ENCODE peak calls at places on chromosomes 12 and 14, in ten cellular contexts. W is Caco-2, B is WERI-Rb-1, L is lower lobe of right lung, H is Peyer's patch, Z is ovary, J is mesenchymal stem cell, R is adipocyte, P is body of pancreas, Q is testis. E is an unnamed sample.

GRCh38 chr12:12214635-12215131 is 52.2 kb downstream of the LRP6 start:
- DNase-seq in P (no peak), L (no peak), Z (no peak), R (peak; percentile 39), Q (no peak), J (peak; percentile 59), B (no peak), H (no peak), W (no peak), E (no peak)

GRCh38 chr14:52356025-52356424 is 41.9 kb downstream of the PTGER2 start:
- DNase-seq in L (no peak), J (no peak), H (no peak), R (no peak), B (no peak), W (no peak), Z (no peak), P (no peak), Q (no peak), E (no peak)

GRCh38 chr12:121637231-121637914 is 11.0 kb downstream of the ORAI1 start:
- DNase-seq in B (no peak), R (no peak), H (no peak), Z (no peak), Q (no peak), W (no peak), J (no peak), P (no peak), L (peak; percentile 76), E (no peak)

GRCh38 chr14:32985881-32986280 is 47.2 kb downstream of the NPAS3 start:
- DNase-seq in Q (peak; percentile 48), H (no peak), P (no peak), R (no peak), J (peak; percentile 28), L (no peak), Z (peak; percentile 30), W (no peak), B (no peak), E (no peak)

GRCh38 chr12:38783304-38783703 is 122.1 kb downstream of the CPNE8 start:
- DNase-seq in L (no peak), W (no peak), P (no peak), Z (no peak), Q (no peak), R (no peak), B (no peak), J (no peak), H (no peak), E (no peak)

GRCh38 chr14:78758333-78758732 is 588.2 kb downstream of the NRXN3 start:
- DNase-seq in J (peak; percentile 3), H (no peak), Q (peak; percentile 27), Z (no peak), R (peak; percentile 36), P (no peak), B (peak; percentile 69), W (peak; percentile 39), L (no peak), E (no peak)

GRCh38 chr14:53924754-53925153 is 31.9 kb downstream of the BMP4 start:
- DNase-seq in R (peak; percentile 82), P (no peak), J (peak; percentile 94), W (no peak), Z (no peak), H (no peak), L (no peak), B (no peak), Q (no peak), E (no peak)

GRCh38 chr12:9745191-9745590 is 12.3 kb upstream of the CLECL1 start:
- DNase-seq in Z (no peak), B (no peak), H (no peak), Q (no peak), L (no peak), J (no peak), P (no peak), R (no peak), W (no peak), E (no peak)

GRCh38 chr12:122790393-122791075 is 16.2 kb downstream of the CCDC62 start:
- DNase-seq in L (peak; percentile 2), J (peak; percentile 72), Q (no peak), W (no peak), B (no peak), Z (no peak), R (no peak), P (no peak), H (no peak), E (no peak)

GRCh38 chr12:122406701-122407154 is 15.7 kb downstream of the CLIP1 start:
- DNase-seq in J (peak; percentile 80), Z (no peak), L (no peak), W (peak; percentile 65), R (peak; percentile 90), Q (no peak), P (no peak), H (no peak), B (no peak), E (no peak)

GRCh38 chr14:68815288-68816182 is 22.7 kb upstream of the ZFP36L1 start:
- DNase-seq in L (no peak), J (no peak), Q (no peak), P (peak; percentile 44), Z (no peak), R (peak; percentile 7), B (no peak), H (no peak), W (peak; percentile 42), E (no peak)

DNA sequence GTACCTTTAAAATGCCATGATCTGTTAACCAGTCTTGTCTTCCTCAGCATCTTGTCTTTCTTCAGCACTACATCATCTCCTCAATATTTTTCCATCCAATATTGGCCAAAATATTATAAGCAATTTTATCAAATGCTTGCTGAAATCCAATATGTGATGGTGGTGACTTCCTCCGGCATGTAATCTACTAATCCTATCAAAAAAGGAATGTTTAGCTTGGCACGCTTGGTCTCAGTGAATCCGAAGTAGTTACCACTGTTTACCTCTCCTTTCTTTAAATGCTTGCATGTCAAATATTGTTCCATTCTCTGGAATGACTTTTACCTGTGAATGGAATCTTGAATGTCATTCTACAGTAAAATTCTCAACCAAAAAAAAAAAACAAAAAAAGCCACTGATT is 72.3 kb upstream of the EEA1 start:
- DNase-seq in R (no peak), B (no peak), H (no peak), L (no peak), Z (no peak), W (no peak), P (no peak), Q (no peak), J (no peak), E (no peak)
- H3K4me3 ChIP-seq in R (no peak overlapping the region), B (no peak overlapping the region), H (no peak overlapping the region), L (no peak overlapping the region), Z (no peak overlapping the region), W (no peak overlapping the region), P (no peak overlapping the region), Q (no peak overlapping the region), J (no peak overlapping the region), E (no peak overlapping the region)

DNA sequence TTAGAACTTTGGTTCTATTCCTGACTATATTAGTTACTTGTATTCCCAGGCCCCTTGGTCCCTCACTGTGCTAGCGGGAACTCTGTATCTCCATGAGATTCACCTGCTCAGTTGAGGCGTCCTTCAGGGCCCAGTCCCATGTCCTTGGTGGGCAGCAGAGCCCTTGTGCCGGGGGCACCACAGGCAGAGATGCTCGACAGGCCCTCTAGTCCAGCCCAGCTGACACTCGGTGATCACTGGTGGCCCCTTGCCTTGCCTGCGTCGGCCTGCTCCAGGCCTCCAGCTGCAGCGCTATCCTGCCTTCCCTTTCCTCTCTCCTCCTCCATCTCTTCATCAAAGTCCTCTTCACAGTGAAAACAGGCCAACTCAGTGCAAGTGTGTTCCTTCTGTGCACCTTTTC is 70.0 kb downstream of the ANKRD9 start:
- DNase-seq in B (no peak), R (no peak), Z (no peak), J (no peak), P (no peak), H (no peak), W (no peak), L (no peak), Q (no peak), E (no peak)
- H3K36me3 ChIP-seq in B (no peaks in the 10 kb centered on the region), R (peaks cover 68% of the 10 kb centered on the region), Z (no peaks in the 10 kb centered on the region), J (peaks cover 73% of the 10 kb centered on the region), P (peaks cover 14% of the 10 kb centered on the region), H (peaks cover 40% of the 10 kb centered on the region), W (no peaks in the 10 kb centered on the region), L (peaks cover 65% of the 10 kb centered on the region), Q (no peaks in the 10 kb centered on the region), E (peaks cover 9% of the 10 kb centered on the region)

DNA sequence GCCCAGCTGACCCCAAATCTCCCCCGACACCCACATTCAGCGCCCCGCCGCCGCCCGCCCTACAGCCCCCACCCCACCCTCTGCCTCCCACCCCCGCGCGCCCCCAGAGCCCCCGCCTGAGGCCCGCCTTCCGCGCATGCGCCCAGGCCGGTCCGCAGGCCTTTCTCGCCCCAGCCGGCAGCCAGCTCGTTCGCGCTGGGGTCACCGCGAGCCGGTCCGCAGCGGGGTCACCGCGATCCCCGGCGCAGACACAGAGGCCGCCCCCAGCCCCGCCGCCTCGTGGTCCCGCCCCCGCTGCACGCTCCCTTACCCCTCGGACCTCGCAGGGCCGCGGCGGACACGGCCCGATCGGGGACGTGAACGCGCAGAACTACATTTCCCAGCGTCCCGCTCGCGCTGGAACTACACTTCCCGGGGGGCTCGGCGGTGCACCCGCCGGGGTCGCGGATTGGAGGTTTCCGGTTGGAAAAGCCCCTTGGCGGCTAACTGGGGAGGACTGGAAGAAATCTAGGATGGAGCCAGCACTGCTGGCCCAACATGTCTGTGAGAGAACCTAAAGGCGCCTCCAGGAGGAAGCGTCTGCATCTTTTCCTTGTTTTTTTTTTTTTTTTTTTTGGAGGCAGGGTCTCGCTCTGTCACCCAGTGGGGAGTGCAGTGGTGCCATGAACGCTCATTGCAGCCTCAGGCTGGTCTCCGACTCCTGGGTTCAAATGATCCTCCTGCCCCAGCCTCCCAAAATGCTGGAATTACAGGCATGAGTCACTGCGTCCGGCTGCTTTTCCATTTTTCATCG is at the start of gene ZNF605:
- DNase-seq in Q (peak; percentile 93), W (peak; percentile 89), B (peak; percentile 93), H (peak; percentile 87), P (peak; percentile 83), R (peak; percentile 94), Z (peak; percentile 92), L (peak; percentile 92), J (peak; percentile 90), E (peak; percentile 51)
- H3K9me3 ChIP-seq in Q (no peaks in the 10 kb centered on the region), W (peaks cover 26% of the 10 kb centered on the region), B (peaks cover 18% of the 10 kb centered on the region), H (no peaks in the 10 kb centered on the region), P (no peaks in the 10 kb centered on the region), R (peaks cover 27% of the 10 kb centered on the region), Z (peaks cover 8% of the 10 kb centered on the region), L (peaks cover 22% of the 10 kb centered on the region), J (peaks cover 31% of the 10 kb centered on the region), E (peaks cover 40% of the 10 kb centered on the region)

GRCh38 chr14:89366580-89367448 is 50.2 kb downstream of the FOXN3 start:
- DNase-seq in L (no peak), Q (peak; percentile 61), H (peak; percentile 67), B (no peak), P (no peak), W (no peak), Z (peak; percentile 71), J (no peak), R (no peak), E (no peak)

GRCh38 chr14:89364316-89364715 is 52.7 kb downstream of the FOXN3 start:
- DNase-seq in J (no peak), L (no peak), Z (no peak), P (no peak), B (no peak), W (no peak), R (no peak), Q (no peak), H (no peak), E (no peak)

GRCh38 chr14:89368490-89369477 is 48.2 kb downstream of the FOXN3 start:
- DNase-seq in W (peak; percentile 72), R (no peak), J (peak; percentile 24), L (no peak), H (peak; percentile 57), Q (no peak), B (no peak), Z (no peak), P (no peak), E (no peak)

GRCh38 chr14:89367449-89368120 is 49.4 kb downstream of the FOXN3 start:
- DNase-seq in H (no peak), Q (no peak), P (no peak), L (no peak), Z (no peak), W (no peak), B (no peak), R (no peak), J (no peak), E (no peak)

GRCh38 chr14:89365071-89365801 is 51.8 kb downstream of the FOXN3 start:
- DNase-seq in Q (no peak), W (no peak), L (no peak), B (no peak), P (no peak), H (no peak), J (peak; percentile 57), R (no peak), Z (no peak), E (no peak)
- H3K4me3 ChIP-seq in Q (no peak overlapping the region), W (no peak overlapping the region), L (peak overlapping the region; percentile 13), B (no peak overlapping the region), P (no peak overlapping the region), H (no peak overlapping the region), J (no peak overlapping the region), R (no peak overlapping the region), Z (no peak overlapping the region), E (no peak overlapping the region)

E was measured in esophagus squamous epithelium.